ENCODE peak calls at places on chromosomes 13 and 19, in eight cellular contexts. One of them, this sample, is unnamed.

GRCh38 chr19:41445575-41445974 is 2.6 kb downstream of the ERICH4 start:
- DNase-seq in esophagus muscularis mucosa: no peak
- DNase-seq in IMR-90: no peak
- DNase-seq in heart left ventricle: no peak
- DNase-seq in body of pancreas: no peak
- DNase-seq in A549: no peak
- DNase-seq in esophagus squamous epithelium: no peak
- DNase-seq in lower leg skin: no peak
- DNase-seq in this sample: no peak

GRCh38 chr19:30555075-30555787 is 183.0 kb downstream of the ZNF536 start:
- DNase-seq in esophagus squamous epithelium: no peak
- DNase-seq in A549: no peak
- DNase-seq in IMR-90: no peak
- DNase-seq in lower leg skin: no peak
- DNase-seq in heart left ventricle: no peak
- DNase-seq in body of pancreas: no peak
- DNase-seq in esophagus muscularis mucosa: no peak
- DNase-seq in this sample: no peak

GRCh38 chr13:91056746-91057145 is 290.7 kb upstream of the MIR17HG start:
- DNase-seq in heart left ventricle: no peak
- DNase-seq in esophagus muscularis mucosa: no peak
- DNase-seq in IMR-90: no peak
- DNase-seq in lower leg skin: no peak
- DNase-seq in body of pancreas: no peak
- DNase-seq in esophagus squamous epithelium: no peak
- DNase-seq in A549: no peak
- DNase-seq in this sample: no peak

GRCh38 chr19:41864374-41864773 is 4.3 kb downstream of the RPS19 start:
- DNase-seq in lower leg skin: no peak
- DNase-seq in esophagus squamous epithelium: no peak
- DNase-seq in A549: no peak
- DNase-seq in esophagus muscularis mucosa: no peak
- DNase-seq in heart left ventricle: no peak
- DNase-seq in body of pancreas: no peak
- DNase-seq in IMR-90: no peak
- DNase-seq in this sample: no peak

GRCh38 chr19:57623091-57623490 is 9.0 kb downstream of the ZNF134 start:
- DNase-seq in IMR-90: no peak
- DNase-seq in heart left ventricle: no peak
- DNase-seq in lower leg skin: no peak
- DNase-seq in body of pancreas: no peak
- DNase-seq in esophagus muscularis mucosa: no peak
- DNase-seq in esophagus squamous epithelium: no peak
- DNase-seq in A549: no peak
- DNase-seq in this sample: no peak

GRCh38 chr13:66853559-66853958 is 376.6 kb downstream of the PCDH9 start:
- DNase-seq in lower leg skin: no peak
- DNase-seq in esophagus squamous epithelium: no peak
- DNase-seq in body of pancreas: no peak
- DNase-seq in heart left ventricle: no peak
- DNase-seq in A549: no peak
- DNase-seq in esophagus muscularis mucosa: no peak
- DNase-seq in IMR-90: no peak
- DNase-seq in this sample: no peak

GRCh38 chr13:102877285-102877684 is 31.5 kb downstream of the ERCC5 start:
- DNase-seq in body of pancreas: no peak
- DNase-seq in esophagus squamous epithelium: no peak
- DNase-seq in lower leg skin: no peak
- DNase-seq in IMR-90: peak; percentile 61
- DNase-seq in esophagus muscularis mucosa: no peak
- DNase-seq in heart left ventricle: peak; percentile 46
- DNase-seq in A549: no peak
- DNase-seq in this sample: no peak

GRCh38 chr19:54435551-54436016 is 13.4 kb upstream of the LENG8 start:
- DNase-seq in IMR-90: no peak
- DNase-seq in esophagus muscularis mucosa: no peak
- DNase-seq in body of pancreas: no peak
- DNase-seq in lower leg skin: no peak
- DNase-seq in heart left ventricle: no peak
- DNase-seq in A549: no peak
- DNase-seq in esophagus squamous epithelium: no peak
- DNase-seq in this sample: no peak

GRCh38 chr13:37386276-37386675 is 212.3 kb downstream of the POSTN start:
- DNase-seq in body of pancreas: no peak
- DNase-seq in esophagus squamous epithelium: no peak
- DNase-seq in heart left ventricle: no peak
- DNase-seq in esophagus muscularis mucosa: no peak
- DNase-seq in A549: no peak
- DNase-seq in IMR-90: peak; percentile 56
- DNase-seq in lower leg skin: no peak
- DNase-seq in this sample: no peak

GRCh38 chr13:39888865-39889810 is 233.7 kb downstream of the COG6 start:
- DNase-seq in lower leg skin: no peak
- DNase-seq in body of pancreas: no peak
- DNase-seq in esophagus squamous epithelium: no peak
- DNase-seq in IMR-90: no peak
- DNase-seq in A549: no peak
- DNase-seq in heart left ventricle: no peak
- DNase-seq in esophagus muscularis mucosa: peak; percentile 81
- DNase-seq in this sample: no peak

GRCh38 chr19:389246-389934 is 19.6 kb downstream of the C2CD4C start:
- DNase-seq in body of pancreas: peak; percentile 9
- DNase-seq in heart left ventricle: no peak
- DNase-seq in esophagus muscularis mucosa: no peak
- DNase-seq in lower leg skin: no peak
- DNase-seq in IMR-90: no peak
- DNase-seq in A549: no peak
- DNase-seq in esophagus squamous epithelium: no peak
- DNase-seq in this sample: no peak
- TF ChIP-seq CTCF in body of pancreas: peak; percentile 9
- TF ChIP-seq CTCF in heart left ventricle: no peak
- TF ChIP-seq CTCF in esophagus muscularis mucosa: no peak
- TF ChIP-seq CTCF in lower leg skin: no peak
- TF ChIP-seq CTCF in IMR-90: no peak
- TF ChIP-seq CTCF in A549: no peak
- TF ChIP-seq CTCF in esophagus squamous epithelium: no peak
- TF ChIP-seq CTCF in this sample: no peak

GRCh38 chr19:44746616-44746945 is 1.9 kb upstream of the BCL3 start:
- DNase-seq in esophagus muscularis mucosa: no peak
- DNase-seq in IMR-90: no peak
- DNase-seq in A549: no peak
- DNase-seq in body of pancreas: no peak
- DNase-seq in esophagus squamous epithelium: no peak
- DNase-seq in lower leg skin: no peak
- DNase-seq in heart left ventricle: no peak
- DNase-seq in this sample: no peak

GRCh38 chr19:44747739-44748425 is 626 bp upstream of the BCL3 start:
- DNase-seq in A549: peak; percentile 92
- DNase-seq in esophagus squamous epithelium: no peak
- DNase-seq in body of pancreas: peak; percentile 70
- DNase-seq in heart left ventricle: peak; percentile 73
- DNase-seq in lower leg skin: peak; percentile 52
- DNase-seq in IMR-90: peak; percentile 61
- DNase-seq in esophagus muscularis mucosa: no peak
- DNase-seq in this sample: peak; percentile 85

GRCh38 chr19:44745386-44745831 is 3.1 kb upstream of the BCL3 start:
- DNase-seq in lower leg skin: peak; percentile 80
- DNase-seq in esophagus muscularis mucosa: peak; percentile 95
- DNase-seq in heart left ventricle: peak; percentile 84
- DNase-seq in IMR-90: peak; percentile 80
- DNase-seq in esophagus squamous epithelium: no peak
- DNase-seq in A549: peak; percentile 95
- DNase-seq in body of pancreas: peak; percentile 42
- DNase-seq in this sample: peak; percentile 87

GRCh38 chr19:44746946-44747738 is 1.4 kb upstream of the BCL3 start:
- DNase-seq in IMR-90: peak; percentile 96
- DNase-seq in esophagus squamous epithelium: peak; percentile 70
- DNase-seq in heart left ventricle: peak; percentile 96
- DNase-seq in A549: peak; percentile 98
- DNase-seq in lower leg skin: peak; percentile 94
- DNase-seq in esophagus muscularis mucosa: peak; percentile 97
- DNase-seq in body of pancreas: peak; percentile 92
- DNase-seq in this sample: peak; percentile 98

DNA sequence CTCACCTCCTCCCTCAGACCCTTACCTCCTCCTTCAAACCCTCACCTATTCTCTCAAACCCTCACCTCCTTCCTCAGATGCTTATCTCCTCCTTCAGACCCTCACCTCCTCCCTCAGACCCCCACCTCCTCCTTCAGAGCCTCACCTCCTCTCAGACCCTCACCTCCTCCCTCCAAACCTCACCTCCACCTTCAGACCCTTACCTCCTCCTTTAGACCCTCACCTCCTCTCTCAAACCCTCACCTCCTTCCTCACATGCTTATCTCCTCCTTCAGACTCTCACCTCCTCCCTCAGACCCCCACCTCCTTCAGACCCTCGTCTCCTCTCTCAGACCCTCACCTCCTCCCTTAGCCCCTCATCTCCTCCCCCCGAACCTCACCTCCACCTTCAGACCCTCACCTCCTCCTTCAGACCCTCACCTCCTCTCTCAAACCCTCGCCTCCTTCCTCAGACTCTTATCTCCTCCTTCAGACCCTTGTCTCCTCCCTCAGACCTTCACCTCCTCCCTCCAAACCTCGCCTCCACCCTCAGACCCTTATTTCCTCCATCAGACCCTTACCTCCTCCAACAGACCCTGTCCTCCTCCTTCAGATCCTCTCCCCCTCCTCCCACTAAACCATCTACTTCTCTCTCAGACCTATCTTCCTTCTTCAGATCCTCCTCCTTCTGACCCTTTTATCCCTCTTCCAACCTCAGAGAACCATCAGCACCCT is 2.5 kb upstream of the BCL3 start:
- DNase-seq in body of pancreas: no peak
- DNase-seq in esophagus squamous epithelium: no peak
- DNase-seq in A549: no peak
- DNase-seq in IMR-90: no peak
- DNase-seq in esophagus muscularis mucosa: no peak
- DNase-seq in heart left ventricle: no peak
- DNase-seq in lower leg skin: no peak
- DNase-seq in this sample: no peak
- TF ChIP-seq POLR2A in body of pancreas: no peak
- TF ChIP-seq POLR2A in esophagus squamous epithelium: no peak
- TF ChIP-seq POLR2A in A549: no peak
- TF ChIP-seq POLR2A in IMR-90: no peak
- TF ChIP-seq POLR2A in esophagus muscularis mucosa: no peak
- TF ChIP-seq POLR2A in heart left ventricle: no peak
- TF ChIP-seq POLR2A in lower leg skin: no peak
- TF ChIP-seq POLR2A in this sample: no peak

GRCh38 chr13:20825476-20825875 is 51.7 kb upstream of the EEF1AKMT1 start:
- DNase-seq in A549: no peak
- DNase-seq in esophagus muscularis mucosa: no peak
- DNase-seq in body of pancreas: no peak
- DNase-seq in heart left ventricle: no peak
- DNase-seq in lower leg skin: no peak
- DNase-seq in IMR-90: peak; percentile 55
- DNase-seq in esophagus squamous epithelium: no peak
- DNase-seq in this sample: no peak

GRCh38 chr13:20826301-20826700 is 52.5 kb upstream of the EEF1AKMT1 start:
- DNase-seq in esophagus squamous epithelium: no peak
- DNase-seq in lower leg skin: no peak
- DNase-seq in body of pancreas: no peak
- DNase-seq in esophagus muscularis mucosa: no peak
- DNase-seq in IMR-90: no peak
- DNase-seq in heart left ventricle: no peak
- DNase-seq in A549: no peak
- DNase-seq in this sample: no peak

GRCh38 chr13:20826810-20827560 is 53.2 kb upstream of the EEF1AKMT1 start:
- DNase-seq in IMR-90: peak; percentile 42
- DNase-seq in lower leg skin: no peak
- DNase-seq in body of pancreas: no peak
- DNase-seq in esophagus muscularis mucosa: no peak
- DNase-seq in A549: no peak
- DNase-seq in esophagus squamous epithelium: no peak
- DNase-seq in heart left ventricle: no peak
- DNase-seq in this sample: no peak

GRCh38 chr13:20823071-20823470 is 49.3 kb upstream of the EEF1AKMT1 start:
- DNase-seq in heart left ventricle: no peak
- DNase-seq in body of pancreas: no peak
- DNase-seq in esophagus squamous epithelium: no peak
- DNase-seq in esophagus muscularis mucosa: no peak
- DNase-seq in lower leg skin: no peak
- DNase-seq in IMR-90: peak; percentile 22
- DNase-seq in A549: no peak
- DNase-seq in this sample: no peak

DNA sequence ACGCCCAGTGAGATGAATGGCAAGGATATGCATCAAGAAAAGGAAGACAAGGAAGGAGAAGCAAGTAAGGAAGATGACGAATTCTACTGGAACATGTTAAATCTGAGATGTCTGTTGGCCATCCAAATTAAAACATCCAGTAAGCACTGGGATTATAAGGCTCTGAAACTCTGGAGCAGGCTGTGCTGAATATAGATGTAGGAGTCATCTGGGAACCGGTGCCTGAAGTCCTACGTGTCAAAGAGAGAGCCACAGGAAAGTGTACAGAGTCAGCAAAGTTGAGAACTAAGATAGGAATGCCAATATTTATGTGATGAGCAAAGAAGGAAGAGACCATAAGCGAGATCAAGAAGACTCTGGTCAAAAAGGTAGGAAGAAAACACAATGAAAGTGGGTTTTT is 51.0 kb upstream of the EEF1AKMT1 start:
- DNase-seq in esophagus squamous epithelium: no peak
- DNase-seq in A549: no peak
- DNase-seq in esophagus muscularis mucosa: no peak
- DNase-seq in heart left ventricle: no peak
- DNase-seq in body of pancreas: no peak
- DNase-seq in lower leg skin: no peak
- DNase-seq in IMR-90: peak; percentile 87
- DNase-seq in this sample: no peak
- H3K4me3 ChIP-seq in esophagus squamous epithelium: no peak overlapping the region
- H3K4me3 ChIP-seq in A549: no peak overlapping the region
- H3K4me3 ChIP-seq in esophagus muscularis mucosa: no peak overlapping the region
- H3K4me3 ChIP-seq in heart left ventricle: no peak overlapping the region
- H3K4me3 ChIP-seq in body of pancreas: no peak overlapping the region
- H3K4me3 ChIP-seq in lower leg skin: no peak overlapping the region
- H3K4me3 ChIP-seq in IMR-90: no peak overlapping the region
- H3K4me3 ChIP-seq in this sample: no peak overlapping the region

DNA sequence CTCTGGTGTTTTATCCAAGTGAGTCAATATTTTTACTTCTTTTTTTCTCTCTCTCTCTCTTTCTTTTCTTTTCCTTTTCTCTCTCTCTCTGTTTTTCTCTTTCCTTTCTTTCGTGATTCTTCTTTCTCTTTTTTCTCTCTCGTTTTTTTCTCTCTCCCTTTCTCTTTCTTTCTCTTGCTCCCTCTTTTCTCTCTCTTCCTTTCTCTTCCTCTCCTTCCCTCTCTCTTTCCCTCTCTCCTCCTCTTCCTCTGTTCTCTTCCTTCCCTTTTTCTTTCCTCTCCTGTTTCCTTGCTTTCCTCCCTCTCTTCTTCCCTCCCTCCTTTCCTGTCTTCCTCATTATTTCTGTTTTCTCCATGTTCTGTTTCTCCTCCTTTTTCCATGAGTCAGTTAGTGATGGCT is 641.5 kb downstream of the FGF9 start:
- DNase-seq in esophagus muscularis mucosa: no peak
- DNase-seq in body of pancreas: no peak
- DNase-seq in A549: no peak
- DNase-seq in heart left ventricle: no peak
- DNase-seq in lower leg skin: no peak
- DNase-seq in esophagus squamous epithelium: no peak
- DNase-seq in IMR-90: no peak
- DNase-seq in this sample: no peak
- TF ChIP-seq CTCF in esophagus muscularis mucosa: no peak
- TF ChIP-seq CTCF in body of pancreas: no peak
- TF ChIP-seq CTCF in A549: no peak
- TF ChIP-seq CTCF in heart left ventricle: no peak
- TF ChIP-seq CTCF in lower leg skin: no peak
- TF ChIP-seq CTCF in esophagus squamous epithelium: no peak
- TF ChIP-seq CTCF in IMR-90: no peak
- TF ChIP-seq CTCF in this sample: no peak

This sample was measured in right lobe of liver.